ENCODE peak calls at places on chromosomes 16 and 17, in four cellular contexts. R is neural progenitor cell, Z is dorsolateral prefrontal cortex, A is tibial nerve. N is an unnamed sample.

GRCh38 chr17:29837531-29837930 is 92.5 kb downstream of the SSH2 start:
- DNase-seq in R (no peak), Z (no peak), A (no peak), N (no peak)

GRCh38 chr17:32157225-32157624 is 14.9 kb downstream of the RHOT1 start:
- DNase-seq in R (no peak), Z (no peak), A (no peak), N (no peak)

GRCh38 chr17:83082435-83082834 is 3.0 kb downstream of the METRNL start:
- DNase-seq in R (no peak), Z (no peak), A (no peak), N (no peak)

GRCh38 chr16:80309178-80309577 is 231.6 kb upstream of the DYNLRB2 start:
- DNase-seq in R (no peak), Z (no peak), A (no peak), N (no peak)

GRCh38 chr16:25966172-25967097 is 274.7 kb downstream of the HS3ST4 start:
- DNase-seq in R (no peak), Z (no peak), A (no peak), N (no peak)

GRCh38 chr17:9011001-9011400 is 10.3 kb upstream of the NTN1 start:
- DNase-seq in R (no peak), Z (no peak), A (no peak), N (no peak)

GRCh38 chr16:81752225-81752875 is 26.7 kb upstream of the PLCG2 start:
- DNase-seq in R (no peak), Z (no peak), A (no peak), N (no peak)

GRCh38 chr17:77352441-77352840 is 211.7 kb downstream of the SEC14L1 start:
- DNase-seq in R (no peak), Z (peak; percentile 1), A (peak; percentile 4), N (peak; percentile 5)

GRCh38 chr17:45837187-45837586 is 7.5 kb upstream of the SPPL2C start:
- DNase-seq in R (no peak), Z (no peak), A (no peak), N (no peak)

GRCh38 chr17:68378202-68379149 is 78.8 kb downstream of the WIPI1 start:
- DNase-seq in R (peak; percentile 31), Z (peak; percentile 30), A (peak; percentile 94), N (no peak)

GRCh38 chr16:85019659-85020245 is 7.8 kb upstream of the KIAA0513 start:
- DNase-seq in R (no peak), Z (no peak), A (no peak), N (no peak)

GRCh38 chr17:37791434-37791833 is 46.6 kb upstream of the HNF1B start:
- DNase-seq in R (peak; percentile 37), Z (no peak), A (no peak), N (no peak)

GRCh38 chr16:75064403-75065148 is 52.0 kb downstream of the LDHD start:
- DNase-seq in R (no peak), Z (no peak), A (no peak), N (no peak)

GRCh38 chr16:87764600-87765472 is 950 bp downstream of the KLHDC4 start:
- DNase-seq in R (no peak), Z (no peak), A (no peak), N (no peak)

DNA sequence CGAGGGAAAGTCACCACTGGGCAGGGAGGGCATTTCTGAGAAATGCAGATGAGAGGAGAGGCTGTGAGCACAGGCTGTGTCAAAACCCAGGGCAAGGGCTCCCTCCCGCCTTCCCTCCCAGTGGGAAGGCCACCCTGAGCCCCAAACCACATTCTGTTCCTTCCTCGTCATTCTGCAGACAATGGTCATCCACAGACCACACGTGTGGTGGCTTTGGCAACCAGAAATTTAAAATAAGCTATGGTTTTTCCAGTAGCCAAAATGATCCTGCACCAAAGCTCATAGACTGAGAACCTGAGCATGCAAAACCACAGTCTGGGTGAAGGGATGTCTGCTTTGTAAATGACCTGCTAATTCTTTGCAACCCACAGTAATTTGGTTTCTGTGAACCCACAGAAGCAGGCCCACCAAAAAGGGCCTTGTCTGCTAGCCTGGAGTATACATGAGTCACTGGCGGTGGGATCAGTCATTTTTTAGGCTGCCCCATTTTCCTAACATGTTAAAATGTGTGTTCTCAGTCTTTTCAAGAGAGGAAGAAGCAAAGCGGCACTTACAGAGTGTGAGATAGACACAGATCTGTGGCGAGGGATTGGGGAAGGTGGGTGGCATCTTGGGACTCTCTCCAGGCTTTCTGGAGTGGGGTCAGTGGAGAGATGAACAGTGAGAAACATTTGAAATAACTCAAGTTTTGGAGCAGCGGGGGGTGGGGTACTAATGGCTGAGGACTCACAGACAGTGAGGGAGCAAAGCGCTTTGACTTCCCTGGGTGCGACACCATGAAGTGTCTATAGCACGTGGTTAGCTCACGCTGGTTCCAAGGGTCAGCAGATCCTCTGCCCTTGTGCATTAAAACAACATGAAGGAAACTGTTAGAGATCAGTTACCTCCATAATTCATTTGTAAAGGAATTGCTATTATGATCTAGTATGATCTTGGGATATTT is 20.5 kb downstream of the GRB7 start:
- DNase-seq in R (no peak), Z (no peak), A (no peak), N (no peak)
- H3K4me3 ChIP-seq in R (no peak overlapping the region), Z (no peak overlapping the region), A (no peak overlapping the region), N (no peak overlapping the region)

DNA sequence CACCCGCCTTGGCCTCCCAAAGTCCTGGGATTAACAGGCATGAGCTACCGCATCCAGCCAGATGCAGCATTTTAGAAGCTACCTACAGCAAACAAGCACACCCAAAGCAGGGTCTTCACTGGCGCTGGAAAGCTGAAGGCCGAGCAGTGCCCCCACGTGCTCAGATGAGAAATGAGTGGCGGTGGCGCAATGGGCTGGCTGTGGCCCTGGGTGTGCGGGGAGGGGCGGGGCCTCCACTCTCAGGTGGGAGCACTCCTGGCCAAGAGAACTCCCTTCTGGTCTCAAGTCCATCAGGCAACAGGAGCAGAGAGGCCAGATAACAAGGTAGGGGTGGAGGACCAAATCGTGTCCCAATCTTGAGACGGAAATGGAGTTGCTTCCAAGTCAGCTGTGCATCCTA is 12.1 kb downstream of the TMEM11 start:
- DNase-seq in R (no peak), Z (no peak), A (no peak), N (no peak)
- H3K27ac ChIP-seq in R (no peak overlapping the region), Z (no peak overlapping the region), A (no peak overlapping the region), N (no peak overlapping the region)

GRCh38 chr16:4513086-4513860 is 25.3 kb downstream of the CDIP1 start:
- DNase-seq in R (no peak), Z (no peak), A (no peak), N (no peak)

GRCh38 chr16:4512473-4512872 is 26.1 kb downstream of the CDIP1 start:
- DNase-seq in R (no peak), Z (peak; percentile 44), A (no peak), N (no peak)

GRCh38 chr16:4515611-4516233 is 22.9 kb downstream of the CDIP1 start:
- DNase-seq in R (no peak), Z (no peak), A (no peak), N (no peak)

GRCh38 chr16:4514606-4515005 is 24.0 kb downstream of the CDIP1 start:
- DNase-seq in R (no peak), Z (no peak), A (no peak), N (no peak)

GRCh38 chr16:4513881-4514280 is 24.7 kb downstream of the CDIP1 start:
- DNase-seq in R (no peak), Z (no peak), A (no peak), N (no peak)
- H3K4me3 ChIP-seq in R (no peak overlapping the region), Z (no peak overlapping the region), A (no peak overlapping the region), N (no peak overlapping the region)

GRCh38 chr17:4161179-4161559 is 18.2 kb downstream of the CYB5D2 start:
- DNase-seq in R (no peak), Z (no peak), A (peak; percentile 46), N (no peak)
- H3K27ac ChIP-seq in R (peak overlapping the region; percentile 14), Z (peak overlapping the region; percentile 86), A (no peak overlapping the region), N (peak overlapping the region; percentile 70)

DNA sequence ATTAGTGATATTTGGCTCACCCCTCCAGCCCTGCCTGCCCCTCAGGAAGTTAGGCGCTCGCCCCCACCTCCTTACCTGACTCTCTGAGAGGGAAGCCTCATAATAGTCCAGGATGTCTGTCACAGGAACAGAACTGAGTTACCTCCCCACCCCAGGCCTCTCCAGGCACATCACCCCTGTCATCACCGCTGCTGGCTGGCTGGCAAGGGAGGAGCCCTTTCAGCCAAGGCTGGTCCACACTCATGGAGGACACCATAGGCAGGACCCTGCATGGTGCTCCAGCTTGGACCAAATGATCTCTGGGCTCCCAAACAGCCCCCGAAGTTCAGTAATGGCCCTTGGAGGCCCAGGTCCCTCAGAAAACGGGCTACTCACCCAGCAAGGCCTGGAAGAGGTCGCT is 1.5 kb downstream of the DLG4 start:
- DNase-seq in R (no peak), Z (no peak), A (no peak), N (no peak)
- H3K4me3 ChIP-seq in R (peak overlapping the region; percentile 59), Z (peak overlapping the region; percentile 76), A (no peak overlapping the region), N (peak overlapping the region; percentile 75)